ENCODE peak calls at places on chromosomes 7 and 10, in six cellular contexts. P is caudate nucleus; D is GM23248; T is OCI-M1; K is sciatic nerve; C is CD8-positive, alpha-beta T cell. L is an unnamed sample.

GRCh38 chr7:118005021-118005420 is 131.8 kb upstream of the CTTNBP2 start:
- DNase-seq in C (no peak), P (peak), K (no peak), D (no peak), T (no peak), L (no peak)

GRCh38 chr10:28532223-28532508 is 752 bp upstream of the WAC start:
- DNase-seq in T (peak), D (peak), K (peak), P (no peak), C (peak), L (no peak)

GRCh38 chr7:97006146-97006950 is 995 bp downstream of the DLX6 start:
- DNase-seq in T (no peak), K (no peak), C (no peak), D (peak), P (no peak), L (no peak)

GRCh38 chr7:40874756-40875155 is 740.0 kb downstream of the SUGCT start:
- DNase-seq in T (no peak), C (no peak), P (no peak), K (no peak), D (no peak), L (no peak)

GRCh38 chr7:128188396-128189230 is 52.5 kb upstream of the LEP start:
- DNase-seq in P (no peak), K (peak), T (no peak), D (no peak), C (no peak), L (no peak)

GRCh38 chr7:36979810-36980248 is 255.5 kb upstream of the AOAH start:
- DNase-seq in K (no peak), P (peak), T (no peak), D (no peak), C (no peak), L (no peak)

GRCh38 chr7:96720843-96721242 is 11.2 kb upstream of the SEM1 start:
- DNase-seq in K (no peak), D (no peak), T (peak), P (no peak), C (no peak), L (no peak)

GRCh38 chr7:27212587-27213149 is 12.8 kb upstream of the HOXA13 start:
- DNase-seq in K (no peak), P (no peak), T (no peak), C (no peak), D (no peak), L (no peak)

GRCh38 chr7:80247144-80247543 is 112.5 kb downstream of the GNAI1 start:
- DNase-seq in P (no peak), C (no peak), D (peak), K (no peak), T (no peak), L (no peak)

GRCh38 chr7:18087687-18088078 is 60.0 kb upstream of the PRPS1L1 start:
- DNase-seq in P (no peak), C (no peak), D (peak), K (no peak), T (no peak), L (no peak)

GRCh38 chr7:102845351-102845750 is 67.4 kb upstream of the LRRC17 start:
- DNase-seq in C (no peak), P (no peak), K (no peak), D (no peak), T (no peak), L (no peak)